ENCODE peak calls at places on chromosomes 3 and 15, in five cellular contexts. N, E, W, M and L are unnamed samples.

GRCh38 chr15:32936283-32936918 is 218.6 kb downstream of the GREM1 start:
- DNase-seq in N (peak; percentile 56), E (no peak), W (no peak), M (peak; percentile 50), L (no peak)

GRCh38 chr3:9746330-9746729 is 3.4 kb upstream of the OGG1 start:
- DNase-seq in N (peak; percentile 87), E (no peak), W (no peak), M (peak; percentile 79), L (no peak)

GRCh38 chr3:195769551-195769950 is 42.2 kb downstream of the MUC4 start:
- DNase-seq in N (no peak), E (no peak), W (no peak), M (no peak), L (no peak)

GRCh38 chr3:187360523-187361060 is 7.6 kb upstream of the RTP4 start:
- DNase-seq in N (peak; percentile 14), E (no peak), W (no peak), M (no peak), L (no peak)

GRCh38 chr3:42693530-42693930 is 8.2 kb downstream of the KLHL40 start:
- DNase-seq in N (no peak), E (no peak), W (no peak), M (no peak), L (no peak)

GRCh38 chr15:73328986-73329385 is 39.8 kb downstream of the HCN4 start:
- DNase-seq in N (no peak), E (no peak), W (no peak), M (no peak), L (no peak)

GRCh38 chr3:14988988-14989394 is 41.6 kb downstream of the NR2C2 start:
- DNase-seq in N (no peak), E (peak; percentile 41), W (no peak), M (no peak), L (no peak)

GRCh38 chr15:53936137-53936536 is 42.1 kb upstream of the UNC13C start:
- DNase-seq in N (no peak), E (no peak), W (no peak), M (no peak), L (no peak)

GRCh38 chr3:129994883-129995559 is 20.5 kb downstream of the TRH start:
- DNase-seq in N (no peak), E (no peak), W (no peak), M (no peak), L (peak; percentile 51)

GRCh38 chr15:49187537-49188245 is 17.6 kb downstream of the GALK2 start:
- DNase-seq in N (peak; percentile 20), E (no peak), W (no peak), M (peak; percentile 13), L (no peak)

GRCh38 chr3:39383913-39384664 is 919 bp downstream of the SLC25A38 start:
- DNase-seq in N (peak; percentile 93), E (peak; percentile 98), W (peak; percentile 95), M (peak; percentile 90), L (peak; percentile 94)

GRCh38 chr3:149516920-149517319 is 42.4 kb downstream of the TM4SF4 start:
- DNase-seq in N (no peak), E (no peak), W (no peak), M (no peak), L (no peak)

GRCh38 chr3:59653405-59654119 is 603.7 kb upstream of the CFAP20DC start:
- DNase-seq in N (no peak), E (no peak), W (no peak), M (no peak), L (no peak)
- TF ChIP-seq CTCF in N (no peak), E (no peak), W (no peak), M (no peak), L (no peak)

DNA sequence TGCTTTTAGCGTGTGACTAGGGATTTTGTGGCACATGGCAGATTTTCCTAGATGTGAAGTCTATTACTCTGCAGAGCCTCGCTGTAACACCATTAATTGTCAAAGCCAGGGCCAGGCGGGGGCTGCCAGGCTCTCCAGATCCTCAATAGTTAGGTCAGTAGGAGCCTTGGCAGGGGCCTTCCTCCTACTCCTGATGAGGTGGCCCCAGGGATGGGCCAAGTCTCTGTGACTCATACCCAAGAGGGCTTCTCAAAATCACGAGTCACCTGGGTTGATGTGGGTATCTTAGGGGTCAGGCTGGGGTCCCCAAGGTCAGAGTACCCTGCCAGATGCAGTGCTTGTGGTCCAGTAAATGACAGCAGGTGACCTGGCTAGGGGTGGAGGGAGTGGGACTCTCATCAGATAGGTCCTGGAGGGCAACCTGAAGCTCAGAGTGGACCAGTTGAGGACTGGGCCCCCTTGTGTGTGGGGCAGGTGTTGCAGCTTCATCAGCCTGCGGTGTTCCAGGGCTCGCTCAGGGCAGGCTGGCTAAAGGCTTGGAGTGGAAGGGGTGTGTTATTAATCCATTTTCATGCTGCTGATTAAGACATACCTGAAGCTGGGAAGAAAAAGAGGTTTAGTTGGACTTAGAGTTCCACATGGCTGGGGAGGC is 88.5 kb upstream of the MYZAP start:
- DNase-seq in N (no peak), E (no peak), W (no peak), M (no peak), L (no peak)
- TF ChIP-seq CTCF in N (peak; percentile 18), E (peak; percentile 4), W (peak; percentile 26), M (peak; percentile 47), L (no peak)

GRCh38 chr15:39438795-39439577 is 141.9 kb upstream of the THBS1 start:
- DNase-seq in N (no peak), E (no peak), W (no peak), M (peak; percentile 49), L (peak; percentile 11)
- TF ChIP-seq CTCF in N (no peak), E (no peak), W (peak; percentile 35), M (peak; percentile 30), L (no peak)

GRCh38 chr3:125163739-125164601 is 48.6 kb downstream of the SLC12A8 start:
- DNase-seq in N (no peak), E (peak; percentile 39), W (no peak), M (no peak), L (no peak)
- TF ChIP-seq CTCF in N (peak; percentile 47), E (no peak), W (no peak), M (peak; percentile 48), L (no peak)

GRCh38 chr15:101156509-101157159 is 95.2 kb downstream of the CHSY1 start:
- DNase-seq in N (peak; percentile 66), E (peak; percentile 51), W (no peak), M (peak; percentile 78), L (no peak)

GRCh38 chr15:101156061-101156460 is 95.8 kb downstream of the CHSY1 start:
- DNase-seq in N (no peak), E (no peak), W (no peak), M (no peak), L (no peak)

GRCh38 chr15:101151286-101151685 is 100.6 kb downstream of the CHSY1 start:
- DNase-seq in N (no peak), E (peak; percentile 42), W (no peak), M (no peak), L (no peak)

GRCh38 chr15:101152914-101153313 is 98.9 kb downstream of the CHSY1 start:
- DNase-seq in N (no peak), E (no peak), W (no peak), M (no peak), L (no peak)

DNA sequence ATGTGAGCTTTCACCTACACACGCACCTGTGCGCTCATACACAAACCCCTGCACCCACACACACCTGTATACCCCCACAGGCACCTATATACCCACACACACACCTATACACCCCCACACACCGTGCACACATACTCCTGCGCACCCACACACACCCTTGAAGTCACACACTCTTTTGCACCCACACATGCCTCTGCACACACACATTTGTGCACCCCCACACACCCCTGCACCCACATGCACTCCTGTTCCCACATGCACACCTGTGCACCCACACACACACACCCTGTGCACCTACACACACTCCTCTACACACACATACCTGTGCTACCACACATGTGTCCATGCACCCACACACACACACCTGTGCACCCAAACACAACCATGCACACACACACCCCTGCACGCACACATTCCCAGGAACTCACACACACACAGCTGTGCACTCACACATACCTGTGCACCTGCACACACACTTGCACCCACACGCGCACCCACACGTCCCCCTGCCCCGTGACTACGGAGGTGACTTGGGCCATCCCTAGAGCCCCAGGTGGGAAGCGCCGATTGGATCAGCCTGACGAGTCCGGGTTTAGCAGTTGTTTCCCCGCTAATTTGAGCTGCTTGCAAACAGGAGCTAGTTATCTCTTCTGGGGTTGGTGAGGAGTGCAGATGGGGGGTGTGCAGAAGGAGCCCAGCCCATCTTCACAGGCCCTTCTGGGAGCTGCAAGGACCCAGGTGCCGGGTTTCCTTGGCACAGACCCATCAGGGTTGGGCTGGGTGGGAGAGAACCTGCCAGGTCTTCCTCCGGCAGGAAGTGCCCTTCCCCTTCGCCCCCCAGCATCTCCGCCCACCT is 97.8 kb downstream of the CHSY1 start:
- DNase-seq in N (no peak), E (no peak), W (no peak), M (no peak), L (peak; percentile 20)
- TF ChIP-seq CTCF in N (no peak), E (no peak), W (no peak), M (no peak), L (no peak)

DNA sequence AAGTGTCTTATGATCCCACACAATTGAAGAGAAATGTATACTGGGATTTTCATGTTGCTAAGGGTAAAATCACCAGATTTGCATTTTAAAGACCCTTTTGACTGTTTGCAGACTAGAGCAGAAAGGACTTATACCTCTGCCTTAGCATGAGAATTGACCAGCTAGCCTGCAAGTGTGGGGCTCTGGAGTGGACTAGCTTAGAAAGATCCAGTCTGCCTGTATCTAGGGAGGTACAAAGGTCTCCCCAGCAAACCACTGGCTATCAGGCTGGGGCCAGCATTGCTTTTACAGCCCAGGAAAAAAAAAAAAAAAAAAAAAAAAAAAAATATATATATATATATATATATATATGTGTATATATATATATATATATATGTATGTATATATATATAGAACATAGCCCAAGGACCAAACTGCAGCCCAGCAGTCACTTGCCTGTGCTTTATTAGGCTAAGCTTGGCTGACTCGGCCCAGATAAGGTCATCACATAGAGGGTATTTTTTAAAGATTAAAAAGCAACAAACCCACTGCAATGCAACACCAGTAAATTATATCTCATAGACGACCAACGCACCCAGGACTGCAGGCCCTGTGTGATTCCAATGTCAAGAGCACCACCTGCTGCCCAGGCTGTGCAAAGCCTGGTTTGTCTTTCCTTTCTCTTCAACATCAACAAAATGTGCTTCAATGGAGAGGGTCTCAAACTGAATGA is 63.7 kb downstream of the DCLK3 start:
- DNase-seq in N (peak; percentile 85), E (no peak), W (peak; percentile 54), M (peak; percentile 84), L (peak; percentile 74)
- TF ChIP-seq CTCF in N (peak; percentile 91), E (peak; percentile 58), W (peak; percentile 95), M (peak; percentile 94), L (peak; percentile 79)

DNA sequence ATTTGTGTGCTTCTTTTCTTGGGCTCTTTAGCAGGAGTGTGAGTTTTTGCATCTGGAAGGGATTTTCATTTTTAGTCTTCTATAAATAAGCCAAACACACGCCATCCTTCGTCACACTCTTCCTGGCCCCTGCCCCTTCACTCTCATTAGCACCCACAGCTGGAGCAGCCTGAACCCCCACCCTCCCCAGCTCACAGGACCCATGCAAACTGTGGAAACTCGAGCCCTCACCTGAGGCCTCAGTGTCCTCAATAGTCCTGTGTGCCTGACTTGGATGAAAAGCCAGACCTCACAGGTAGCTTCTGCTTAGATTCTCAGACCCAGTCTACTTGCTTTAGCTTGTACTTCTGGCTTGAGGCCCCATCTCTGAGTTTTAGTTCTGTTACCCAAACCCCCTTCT is 167.9 kb downstream of the MTHFS start:
- DNase-seq in N (no peak), E (no peak), W (no peak), M (no peak), L (no peak)
- TF ChIP-seq CTCF in N (no peak), E (no peak), W (no peak), M (no peak), L (no peak)

DNA sequence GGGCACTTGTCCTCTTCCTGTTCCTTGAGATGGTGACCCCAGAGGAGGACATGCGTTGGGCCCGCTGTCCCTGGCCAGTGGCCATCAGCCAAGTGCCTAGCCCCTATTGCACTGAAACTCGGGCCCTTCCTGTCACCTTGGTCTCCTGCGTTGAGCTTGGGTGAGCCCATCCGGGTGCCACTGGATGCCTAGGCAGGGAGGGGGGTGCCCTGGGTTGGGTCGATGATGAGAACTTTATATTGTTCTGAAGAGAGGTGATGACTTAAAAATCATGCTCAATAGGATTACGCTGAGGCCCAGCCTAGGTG is 221.8 kb downstream of the SNRPN start:
- DNase-seq in N (no peak), E (peak; percentile 1), W (peak; percentile 5), M (no peak), L (no peak)
- TF ChIP-seq CTCF in N (no peak), E (no peak), W (no peak), M (no peak), L (no peak)